ENCODE peak calls at places on chromosome 5, in five cellular contexts. G is neuronal stem cell; I is stimulated activated CD8-positive, alpha-beta memory T cell treated with anti-CD3 and anti-CD28 coated beads, Interleukin-2, amount 100 ng/mL, for 1 hour; Y is hypothalamus; P is GM10248. Z is an unnamed sample.

GRCh38 chr5:17309462-17309861 is 92.0 kb downstream of the BASP1 start:
- DNase-seq in G (no peak), I (no peak), Y (no peak), P (no peak), Z (no peak)

GRCh38 chr5:93583525-93583798 is 440 bp downstream of the NR2F1 start:
- DNase-seq in I (no peak), Y (no peak), G (no peak), P (no peak), Z (no peak)

GRCh38 chr5:140239939-140240700 is 62.8 kb downstream of the PFDN1 start:
- DNase-seq in P (peak), Y (peak), I (no peak), G (no peak), Z (no peak)

GRCh38 chr5:55440188-55440646 is 94.5 kb downstream of the PLPP1 start:
- DNase-seq in Y (no peak), G (no peak), I (no peak), P (no peak), Z (no peak)

GRCh38 chr5:159953609-159954008 is 37.3 kb downstream of the ADRA1B start:
- DNase-seq in I (no peak), G (no peak), P (no peak), Y (no peak), Z (no peak)

GRCh38 chr5:91955610-91956009 is 572.5 kb upstream of the ARRDC3 start:
- DNase-seq in I (no peak), Y (no peak), G (no peak), P (no peak), Z (no peak)

GRCh38 chr5:167916706-167917105 is 374.7 kb upstream of the WWC1 start:
- DNase-seq in Y (no peak), P (no peak), I (no peak), G (no peak), Z (no peak)

GRCh38 chr5:73673161-73673591 is 47.2 kb downstream of the ARHGEF28 start:
- DNase-seq in G (no peak), Y (no peak), I (no peak), P (no peak), Z (peak)

GRCh38 chr5:138033916-138034315 is 1.0 kb upstream of the FAM13B start:
- DNase-seq in Y (no peak), P (no peak), I (no peak), G (no peak), Z (peak)

GRCh38 chr5:97550818-97551217 is 367.8 kb upstream of the RIOK2 start:
- DNase-seq in G (no peak), P (no peak), Y (no peak), I (no peak), Z (no peak)

GRCh38 chr5:131974956-131975726 is 29.7 kb upstream of the MEIKIN start:
- DNase-seq in Y (no peak), P (no peak), I (no peak), G (no peak), Z (no peak)

GRCh38 chr5:72209515-72210115 is 102.3 kb downstream of the MAP1B start:
- DNase-seq in I (no peak), P (no peak), G (no peak), Y (peak), Z (no peak)

GRCh38 chr5:96816430-96816939 is 8.7 kb upstream of the ERAP1 start:
- DNase-seq in I (peak), G (no peak), P (no peak), Y (no peak), Z (no peak)

GRCh38 chr5:164353155-164353554 is 847.7 kb downstream of the MAT2B start:
- DNase-seq in P (no peak), G (no peak), I (no peak), Y (no peak), Z (no peak)

GRCh38 chr5:115052948-115053347 is 116.8 kb downstream of the TRIM36 start:
- DNase-seq in I (no peak), P (no peak), Y (no peak), G (no peak), Z (no peak)

GRCh38 chr5:175378444-175379028 is 65.4 kb downstream of the DRD1 start:
- DNase-seq in P (no peak), Y (no peak), I (no peak), G (no peak), Z (peak)

GRCh38 chr5:56088967-56089829 is 94.4 kb upstream of the IL6ST start:
- DNase-seq in Y (no peak), G (no peak), P (peak), I (no peak), Z (peak)

GRCh38 chr5:154850255-154851062 is at the start of gene FAXDC2:
- DNase-seq in I (no peak), G (peak), Y (peak), P (peak), Z (peak)

GRCh38 chr5:141870871-141871270 is 7.3 kb downstream of the PCDH1 start:
- DNase-seq in I (no peak), P (no peak), G (no peak), Y (no peak), Z (peak)

GRCh38 chr5:37776826-37777225 is 63.0 kb downstream of the GDNF start:
- DNase-seq in G (no peak), P (no peak), I (no peak), Y (no peak), Z (no peak)

GRCh38 chr5:107068782-107069181 is 602.0 kb downstream of the EFNA5 start:
- DNase-seq in G (no peak), Y (no peak), I (no peak), P (no peak), Z (no peak)